ENCODE peak calls at places on chromosomes 11 and 22, in eight cellular contexts. D, W, J, T, H, Q, Y and C are unnamed samples.

GRCh38 chr11:111531156-111531555 is 9.4 kb upstream of the LAYN start:
- DNase-seq in W (no peak), T (no peak), Y (no peak), D (no peak), J (no peak), Q (no peak), H (no peak), C (no peak)

GRCh38 chr11:106842134-106842533 is 176.1 kb downstream of the GUCY1A2 start:
- DNase-seq in J (no peak), T (no peak), H (no peak), W (no peak), Y (no peak), Q (no peak), D (no peak), C (no peak)

GRCh38 chr11:35927067-35927466 is 16.8 kb upstream of the LDLRAD3 start:
- DNase-seq in T (no peak), Y (no peak), D (no peak), H (no peak), Q (no peak), J (no peak), W (no peak), C (no peak)

GRCh38 chr22:30833328-30833727 is 135.2 kb downstream of the MORC2 start:
- DNase-seq in D (no peak), T (no peak), Q (no peak), W (no peak), Y (no peak), H (no peak), J (peak; percentile 56), C (no peak)

GRCh38 chr11:29093416-29093815 is 923.4 kb downstream of the KCNA4 start:
- DNase-seq in Y (no peak), H (no peak), D (no peak), J (peak; percentile 61), Q (no peak), W (no peak), T (peak; percentile 20), C (no peak)

GRCh38 chr11:337711-338110 is 17.1 kb upstream of the IFITM3 start:
- DNase-seq in Y (no peak), Q (peak; percentile 38), J (no peak), W (no peak), T (no peak), D (no peak), H (no peak), C (no peak)

GRCh38 chr11:32892355-32893090 is at the start of gene QSER1:
- DNase-seq in Y (peak; percentile 71), W (peak; percentile 53), H (peak; percentile 65), J (peak; percentile 78), T (no peak), Q (peak; percentile 87), D (peak; percentile 90), C (peak; percentile 78)

GRCh38 chr11:2298131-2298794 is 3.5 kb downstream of the C11orf21 start:
- DNase-seq in T (no peak), Y (no peak), Q (peak; percentile 37), D (peak; percentile 48), J (no peak), W (no peak), H (no peak), C (no peak)

GRCh38 chr11:74485868-74486267 is 7.7 kb downstream of the LIPT2 start:
- DNase-seq in J (no peak), T (no peak), Y (no peak), D (no peak), W (no peak), H (no peak), Q (no peak), C (no peak)

GRCh38 chr11:86047275-86047991 is 21.5 kb downstream of the PICALM start:
- DNase-seq in Y (no peak), J (no peak), T (no peak), W (no peak), H (no peak), Q (no peak), D (no peak), C (no peak)

GRCh38 chr11:121892863-121893262 is 223.2 kb downstream of the BLID start:
- DNase-seq in J (no peak), H (no peak), Y (no peak), W (no peak), D (no peak), Q (no peak), T (no peak), C (no peak)

GRCh38 chr11:121898913-121899312 is 217.1 kb downstream of the BLID start:
- DNase-seq in T (no peak), Y (no peak), Q (no peak), W (no peak), J (no peak), D (no peak), H (no peak), C (no peak)

GRCh38 chr11:121894581-121894980 is 221.4 kb downstream of the BLID start:
- DNase-seq in W (no peak), H (no peak), Y (no peak), J (no peak), D (no peak), T (no peak), Q (no peak), C (no peak)

GRCh38 chr11:121899534-121899933 is 216.5 kb downstream of the BLID start:
- DNase-seq in H (no peak), T (no peak), J (no peak), D (no peak), Y (no peak), W (no peak), Q (no peak), C (no peak)

DNA sequence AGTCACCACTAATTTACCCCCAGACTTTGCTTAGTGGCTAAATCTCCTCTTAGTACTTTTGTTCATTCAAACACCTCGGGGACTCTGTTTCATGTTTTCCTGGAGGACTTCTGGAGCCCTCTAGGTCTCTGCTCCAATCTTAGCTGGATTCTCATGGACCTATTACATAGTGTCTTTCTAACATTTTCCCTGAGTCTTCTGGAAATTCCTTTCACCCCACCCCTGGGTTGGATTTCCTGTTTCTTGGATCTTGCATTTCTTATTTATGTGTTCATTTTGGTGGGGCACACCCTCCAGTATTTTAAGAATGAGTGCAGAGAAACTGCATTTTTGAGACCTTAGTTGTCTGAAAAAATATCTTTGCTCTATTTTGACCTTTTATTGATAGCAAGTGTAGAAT is 220.1 kb downstream of the BLID start:
- DNase-seq in Q (no peak), H (no peak), T (no peak), J (no peak), Y (no peak), W (no peak), D (no peak), C (no peak)
- H3K4me3 ChIP-seq in Q (no peak overlapping the region), H (no peak overlapping the region), T (no peak overlapping the region), J (no peak overlapping the region), Y (no peak overlapping the region), W (no peak overlapping the region), D (no peak overlapping the region), C (no peak overlapping the region)

DNA sequence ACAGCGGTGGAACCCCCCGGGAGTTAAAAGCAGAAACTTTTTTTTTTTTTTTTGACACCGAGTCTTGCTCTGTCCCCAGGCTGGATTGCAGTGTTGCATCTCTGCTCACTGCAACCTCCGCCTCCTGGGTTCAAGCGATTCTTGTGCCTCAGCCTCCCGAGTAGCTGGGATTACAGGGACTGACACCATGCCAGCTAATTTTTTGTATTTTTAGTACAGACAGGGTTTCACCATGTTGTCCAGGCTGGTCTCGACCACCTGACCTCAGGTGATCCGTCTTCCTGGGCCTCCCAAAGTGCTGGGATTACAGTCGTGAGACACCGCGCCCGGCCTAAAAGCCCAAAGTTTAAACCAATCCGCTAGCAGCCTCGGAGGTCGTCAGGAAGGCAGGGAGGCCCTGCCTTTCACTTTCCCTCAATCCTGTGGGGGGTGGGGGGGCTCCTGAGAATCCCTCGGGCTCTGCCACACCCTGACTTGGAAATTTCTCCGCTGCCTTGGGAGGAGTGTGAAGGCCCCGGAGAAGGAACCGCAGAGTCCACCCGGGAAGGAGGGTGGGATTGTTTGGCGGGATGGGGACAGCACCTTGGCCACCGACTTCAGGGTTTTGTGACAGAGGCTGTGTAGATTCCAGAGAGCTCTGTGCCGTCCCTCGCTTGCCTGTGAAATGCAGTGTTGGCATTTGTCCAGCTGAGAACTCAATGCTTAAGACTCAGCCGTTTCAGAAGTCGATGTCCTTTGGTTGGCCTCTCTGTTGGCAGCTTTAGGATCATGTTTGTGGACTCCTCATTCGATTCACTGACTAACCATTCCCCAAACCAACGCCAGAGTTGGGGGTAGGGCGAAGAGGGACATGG is 1.0 kb downstream of the ARHGAP8 start:
- DNase-seq in Y (no peak), Q (no peak), T (no peak), H (no peak), D (no peak), W (no peak), J (no peak), C (peak; percentile 70)
- H3K27ac ChIP-seq in Y (peak overlapping the region; percentile 67), Q (no peak overlapping the region), T (no peak overlapping the region), H (no peak overlapping the region), D (peak overlapping the region; percentile 71), W (no peak overlapping the region), J (no peak overlapping the region), C (no peak overlapping the region)

GRCh38 chr22:49466926-49467590 is 360.6 kb downstream of the BRD1 start:
- DNase-seq in H (no peak), T (no peak), D (no peak), Q (no peak), W (no peak), Y (no peak), J (no peak), C (no peak)

GRCh38 chr22:49470741-49471134 is 356.9 kb downstream of the BRD1 start:
- DNase-seq in T (no peak), Y (no peak), J (no peak), Q (no peak), W (no peak), H (no peak), D (no peak), C (no peak)

GRCh38 chr22:49473286-49473685 is 354.4 kb downstream of the BRD1 start:
- DNase-seq in W (no peak), H (no peak), T (no peak), Q (no peak), Y (no peak), D (peak; percentile 48), J (no peak), C (no peak)

GRCh38 chr22:49475253-49475652 is 352.4 kb downstream of the BRD1 start:
- DNase-seq in T (no peak), D (no peak), Q (no peak), Y (no peak), J (no peak), W (no peak), H (no peak), C (no peak)

GRCh38 chr22:49469896-49470740 is 357.6 kb downstream of the BRD1 start:
- DNase-seq in Y (no peak), D (no peak), T (no peak), J (no peak), Q (no peak), H (no peak), W (no peak), C (no peak)
- H3K9me3 ChIP-seq in Y (no peaks in the 10 kb centered on the region), D (no peaks in the 10 kb centered on the region), T (peaks cover 64% of the 10 kb centered on the region), J (no peaks in the 10 kb centered on the region), Q (no peaks in the 10 kb centered on the region), H (no peaks in the 10 kb centered on the region), W (no peaks in the 10 kb centered on the region), C (no peaks in the 10 kb centered on the region)

DNA sequence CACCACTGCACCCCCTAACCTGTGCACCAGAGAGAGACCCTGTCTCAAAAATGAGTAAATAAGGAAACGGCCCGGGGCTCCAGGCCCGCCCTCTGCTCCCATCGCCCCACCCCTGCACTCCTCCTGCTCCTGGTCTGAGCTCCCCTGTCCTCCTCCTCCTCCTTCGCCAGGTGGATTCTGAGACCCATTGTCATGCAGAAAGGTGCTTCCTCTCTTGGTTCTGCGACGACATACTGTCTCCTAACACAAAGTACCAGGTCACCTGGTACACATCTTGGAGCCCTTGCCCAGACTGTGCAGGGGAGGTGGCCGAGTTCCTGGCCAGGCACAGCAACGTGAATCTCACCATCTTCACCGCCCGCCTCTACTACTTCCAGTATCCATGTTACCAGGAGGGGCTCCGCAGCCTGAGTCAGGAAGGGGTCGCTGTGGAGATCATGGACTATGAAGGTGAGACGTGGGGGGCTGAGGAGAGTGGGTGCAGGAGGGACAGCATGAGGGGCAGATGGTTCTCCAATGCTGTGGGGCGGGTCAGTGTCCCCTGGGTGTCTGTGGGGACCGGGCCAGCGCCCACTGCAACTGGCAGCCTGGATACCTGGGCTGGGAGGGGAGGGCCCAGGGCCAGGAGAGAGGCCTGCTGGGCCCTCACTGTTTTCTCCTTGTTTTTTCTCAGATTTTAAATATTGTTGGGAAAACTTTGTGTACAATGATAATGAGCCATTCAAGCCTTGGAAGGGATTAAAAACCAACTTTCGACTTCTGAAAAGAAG is 3.1 kb upstream of the APOBEC3D start:
- DNase-seq in W (no peak), J (no peak), Q (no peak), T (no peak), Y (no peak), D (no peak), H (no peak), C (no peak)
- H3K4me3 ChIP-seq in W (no peak overlapping the region), J (no peak overlapping the region), Q (no peak overlapping the region), T (no peak overlapping the region), Y (no peak overlapping the region), D (no peak overlapping the region), H (no peak overlapping the region), C (no peak overlapping the region)